ENCODE peak calls at places on chromosomes 5 and 9, in seven cellular contexts. K is fibroblast of the conjunctiva, Q is left lobe of liver, N is EH, U is hepatocyte, R is fibroblast of pulmonary artery, B is GM10248. E is an unnamed sample.

GRCh38 chr5:132099905-132100304 is 26.3 kb downstream of the CSF2 start:
- DNase-seq in K (no peak), Q (no peak), N (no peak), U (no peak), R (no peak), B (no peak), E (no peak)

GRCh38 chr5:154403776-154404387 is 41.9 kb upstream of the SAP30L start:
- DNase-seq in K (no peak), Q (no peak), N (peak), U (no peak), R (no peak), B (no peak), E (no peak)

GRCh38 chr9:91192785-91193657 is 168.7 kb downstream of the AUH start:
- DNase-seq in K (peak), Q (peak), N (peak), U (peak), R (peak), B (no peak), E (peak)

GRCh38 chr5:17114233-17114632 is 103.2 kb upstream of the BASP1 start:
- DNase-seq in K (no peak), Q (no peak), N (no peak), U (no peak), R (no peak), B (no peak), E (no peak)

GRCh38 chr9:113901196-113901818 is 25.2 kb downstream of the ZNF618 start:
- DNase-seq in K (no peak), Q (peak), N (no peak), U (no peak), R (no peak), B (no peak), E (no peak)

GRCh38 chr5:104699438-104699837 is 1136.8 kb upstream of the NUDT12 start:
- DNase-seq in K (no peak), Q (no peak), N (no peak), U (no peak), R (no peak), B (no peak), E (no peak)

GRCh38 chr5:76813982-76814562 is 4.8 kb upstream of the F2RL1 start:
- DNase-seq in K (no peak), Q (no peak), N (peak), U (no peak), R (peak), B (no peak), E (peak)

GRCh38 chr9:135910197-135910596 is 2.9 kb upstream of the CAMSAP1 start:
- DNase-seq in K (no peak), Q (no peak), N (no peak), U (no peak), R (no peak), B (no peak), E (no peak)

GRCh38 chr5:54745599-54745998 is 228.0 kb downstream of the SNX18 start:
- DNase-seq in K (no peak), Q (no peak), N (no peak), U (no peak), R (no peak), B (no peak), E (no peak)

GRCh38 chr9:115593587-115594091 is 475.7 kb upstream of the TNC start:
- DNase-seq in K (peak), Q (no peak), N (peak), U (peak), R (peak), B (peak), E (peak)

GRCh38 chr5:81195334-81195929 is 37.7 kb upstream of the CKMT2 start:
- DNase-seq in K (no peak), Q (no peak), N (peak), U (no peak), R (no peak), B (no peak), E (no peak)

GRCh38 chr5:11897831-11898230 is 6.4 kb downstream of the CTNND2 start:
- DNase-seq in K (no peak), Q (no peak), N (no peak), U (no peak), R (no peak), B (no peak), E (no peak)

GRCh38 chr5:139014726-139015125 is 139.6 kb upstream of the LRRTM2 start:
- DNase-seq in K (peak), Q (no peak), N (peak), U (no peak), R (peak), B (no peak), E (peak)

GRCh38 chr9:127966416-127967150 is 14.2 kb downstream of the EEIG1 start:
- DNase-seq in K (no peak), Q (no peak), N (no peak), U (no peak), R (no peak), B (no peak), E (peak)

GRCh38 chr5:150321784-150322183 is 19.1 kb upstream of the ARSI start:
- DNase-seq in K (no peak), Q (no peak), N (no peak), U (no peak), R (peak), B (no peak), E (no peak)